ENCODE peak calls at places on chromosomes 3 and 15, in six cellular contexts. M is GM20000, O is glutamatergic neuron, J is Calu3, Y is cardiac fibroblast, A is AG10803. C is an unnamed sample.

GRCh38 chr3:119636194-119636593 is 24.2 kb downstream of the POPDC2 start:
- DNase-seq in M (no peak), O (no peak), J (no peak), Y (peak; percentile 53), A (peak; percentile 39), C (no peak)

GRCh38 chr15:85772668-85773067 is 22.1 kb downstream of the KLHL25 start:
- DNase-seq in M (no peak), O (no peak), J (no peak), Y (no peak), A (no peak), C (no peak)

GRCh38 chr15:68428431-68428940 is 3.5 kb downstream of the ITGA11 start:
- DNase-seq in M (no peak), O (no peak), J (no peak), Y (no peak), A (no peak), C (no peak)

GRCh38 chr3:71148455-71149060 is 435.0 kb downstream of the FOXP1 start:
- DNase-seq in M (no peak), O (no peak), J (no peak), Y (no peak), A (no peak), C (no peak)

GRCh38 chr3:5520237-5520636 is 332.7 kb downstream of the EDEM1 start:
- DNase-seq in M (no peak), O (no peak), J (no peak), Y (no peak), A (no peak), C (no peak)

GRCh38 chr15:72785452-72786243 is 2.1 kb upstream of the ADPGK start:
- DNase-seq in M (no peak), O (no peak), J (no peak), Y (peak; percentile 10), A (peak; percentile 71), C (no peak)

GRCh38 chr3:66812126-66812525 is 186.0 kb upstream of the KBTBD8 start:
- DNase-seq in M (no peak), O (no peak), J (no peak), Y (peak; percentile 86), A (peak; percentile 49), C (no peak)

GRCh38 chr3:134505485-134505884 is 19.6 kb downstream of the CEP63 start:
- DNase-seq in M (no peak), O (no peak), J (no peak), Y (no peak), A (no peak), C (no peak)

GRCh38 chr3:36656873-36657272 is 107.5 kb downstream of the DCLK3 start:
- DNase-seq in M (no peak), O (no peak), J (no peak), Y (no peak), A (no peak), C (no peak)

GRCh38 chr15:31758126-31758525 is 272.2 kb upstream of the CHRNA7 start:
- DNase-seq in M (no peak), O (no peak), J (peak; percentile 56), Y (peak; percentile 81), A (peak; percentile 13), C (peak; percentile 69)

GRCh38 chr3:101230618-101231017 is 89.8 kb downstream of the IMPG2 start:
- DNase-seq in M (no peak), O (no peak), J (no peak), Y (no peak), A (no peak), C (no peak)

GRCh38 chr3:101235048-101235447 is 85.3 kb downstream of the IMPG2 start:
- DNase-seq in M (no peak), O (no peak), J (no peak), Y (peak; percentile 52), A (no peak), C (no peak)

GRCh38 chr3:101228441-101228840 is 91.9 kb downstream of the IMPG2 start:
- DNase-seq in M (no peak), O (no peak), J (no peak), Y (no peak), A (no peak), C (no peak)

GRCh38 chr3:101224739-101225138 is 95.6 kb downstream of the IMPG2 start:
- DNase-seq in M (no peak), O (no peak), J (no peak), Y (no peak), A (no peak), C (no peak)

GRCh38 chr3:101229681-101230080 is 90.7 kb downstream of the IMPG2 start:
- DNase-seq in M (no peak), O (no peak), J (no peak), Y (peak; percentile 15), A (peak; percentile 7), C (no peak)
- TF ChIP-seq CTCF in M (no peak), O (no peak), J (no peak), Y (peak; percentile 5), A (peak; percentile 22), C (no peak)

GRCh38 chr3:175571096-175571495 is 712.0 kb downstream of the NAALADL2 start:
- DNase-seq in M (no peak), O (no peak), J (no peak), Y (no peak), A (no peak), C (no peak)
- TF ChIP-seq CTCF in M (no peak), O (no peak), J (no peak), Y (no peak), A (no peak), C (no peak)

GRCh38 chr15:39869858-39870515 is 50.1 kb downstream of the GPR176 start:
- DNase-seq in M (no peak), O (no peak), J (no peak), Y (no peak), A (peak; percentile 55), C (no peak)

GRCh38 chr15:39878401-39878775 is 41.7 kb downstream of the GPR176 start:
- DNase-seq in M (no peak), O (no peak), J (no peak), Y (peak; percentile 46), A (no peak), C (no peak)

GRCh38 chr15:39873978-39874377 is 46.1 kb downstream of the GPR176 start:
- DNase-seq in M (no peak), O (no peak), J (no peak), Y (no peak), A (no peak), C (no peak)

GRCh38 chr15:39869251-39869650 is 50.8 kb downstream of the GPR176 start:
- DNase-seq in M (no peak), O (peak; percentile 38), J (no peak), Y (no peak), A (no peak), C (no peak)

GRCh38 chr15:39874890-39875549 is 45.0 kb downstream of the GPR176 start:
- DNase-seq in M (no peak), O (peak; percentile 30), J (peak; percentile 10), Y (peak; percentile 72), A (peak; percentile 37), C (peak; percentile 33)
- TF ChIP-seq CTCF in M (no peak), O (peak; percentile 33), J (no peak), Y (peak; percentile 71), A (peak; percentile 56), C (peak; percentile 53)

DNA sequence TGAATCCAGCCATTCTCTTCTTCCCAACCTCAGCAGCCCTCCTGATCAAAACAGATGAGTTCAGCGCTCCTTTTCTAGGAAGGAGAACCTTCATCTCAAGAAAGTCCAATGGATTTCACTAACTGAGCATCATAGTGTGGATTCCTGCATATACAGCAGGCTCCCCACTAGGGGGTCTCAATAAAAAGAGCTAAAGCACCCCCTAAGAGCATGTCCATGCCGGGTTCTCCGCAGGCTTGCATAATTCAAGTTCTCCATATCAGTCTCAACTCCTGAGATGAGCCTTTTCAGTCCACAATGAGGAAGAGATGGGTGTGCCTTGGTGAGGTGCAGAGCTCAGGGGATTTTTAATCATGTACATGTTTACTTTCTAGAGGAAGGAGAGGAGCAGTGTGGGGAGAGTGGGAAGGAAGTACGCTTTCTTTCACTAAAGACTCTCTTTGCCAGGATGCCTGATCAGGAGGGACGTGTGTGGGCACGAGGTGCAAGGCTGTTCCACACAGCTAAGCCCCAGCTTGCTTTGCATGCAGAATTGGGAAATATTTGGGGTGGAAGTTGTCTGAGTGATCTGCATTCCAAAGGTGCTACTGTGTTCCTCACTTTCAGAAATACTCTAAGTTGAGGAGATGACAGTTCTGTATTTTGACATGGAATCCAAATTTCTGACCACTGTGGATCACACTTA is 563.5 kb downstream of the OCA2 start:
- DNase-seq in M (no peak), O (no peak), J (no peak), Y (no peak), A (no peak), C (no peak)
- TF ChIP-seq CTCF in M (no peak), O (peak; percentile 34), J (no peak), Y (no peak), A (no peak), C (no peak)

GRCh38 chr15:84108725-84109124 is 126.8 kb upstream of the GOLGA6L4 start:
- DNase-seq in M (no peak), O (no peak), J (no peak), Y (peak; percentile 48), A (peak; percentile 3), C (no peak)
- TF ChIP-seq CTCF in M (no peak), O (no peak), J (no peak), Y (peak; percentile 22), A (no peak), C (peak; percentile 35)

DNA sequence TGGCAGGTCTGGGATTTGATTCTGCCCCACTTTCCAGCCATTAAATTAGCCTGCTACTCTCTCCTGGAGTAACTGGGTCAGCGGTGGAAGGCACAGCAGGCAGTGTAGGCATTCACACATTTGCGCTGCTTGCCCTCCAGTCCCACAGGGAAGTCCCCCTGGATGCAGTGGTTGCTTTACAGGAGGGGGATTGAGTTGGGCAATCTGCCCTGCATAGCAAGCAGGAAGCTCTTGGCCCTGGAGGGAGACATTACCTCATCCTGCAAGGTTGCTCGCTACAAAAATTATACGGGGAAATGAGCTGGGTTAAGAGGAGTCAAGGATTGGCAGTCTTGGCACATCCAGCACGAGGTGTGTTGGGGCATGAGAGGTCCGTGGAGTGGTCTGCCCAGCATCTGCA is 14.8 kb downstream of the MCM2 start:
- DNase-seq in M (no peak), O (no peak), J (no peak), Y (peak; percentile 21), A (no peak), C (no peak)
- TF ChIP-seq CTCF in M (no peak), O (no peak), J (no peak), Y (no peak), A (no peak), C (no peak)

GRCh38 chr15:43370310-43370974 is 401 bp downstream of the ZSCAN29 start:
- DNase-seq in M (peak; percentile 25), O (peak; percentile 78), J (no peak), Y (peak; percentile 35), A (peak; percentile 26), C (peak; percentile 46)

GRCh38 chr15:43376017-43376705 is 5.3 kb downstream of the TUBGCP4 start:
- DNase-seq in M (peak; percentile 55), O (peak; percentile 40), J (peak; percentile 8), Y (peak; percentile 58), A (peak; percentile 28), C (peak; percentile 37)

GRCh38 chr15:43370975-43371974 is at the start of the genes TUBGCP4 and ZSCAN29:
- DNase-seq in M (peak; percentile 97), O (peak; percentile 95), J (peak; percentile 79), Y (peak; percentile 78), A (peak; percentile 68), C (peak; percentile 88)
- TF ChIP-seq CTCF in M (peak; percentile 45), O (no peak), J (no peak), Y (peak; percentile 45), A (peak; percentile 21), C (peak; percentile 34)